ENCODE peak calls at places on chromosomes 5 and 9, in six cellular contexts. E is endodermal cell; H is OCI-LY7; Y is mammary epithelial cell; R is fibroblast of lung; C is naive thymus-derived CD4-positive, alpha-beta T cell. D is an unnamed sample.

GRCh38 chr5:124706729-124707361 is 39.6 kb downstream of the ZNF608 start:
- DNase-seq in E (peak), H (peak), Y (no peak), R (peak), C (no peak), D (no peak)

GRCh38 chr5:143807401-143807800 is 4.6 kb upstream of the HMHB1 start:
- DNase-seq in E (no peak), H (no peak), Y (no peak), R (no peak), C (no peak), D (no peak)

GRCh38 chr9:75903785-75904360 is 13.4 kb downstream of the PCSK5 start:
- DNase-seq in E (no peak), H (no peak), Y (peak), R (peak), C (no peak), D (no peak)

GRCh38 chr9:124139001-124139400 is 118.7 kb upstream of the NEK6 start:
- DNase-seq in E (no peak), H (no peak), Y (no peak), R (peak), C (no peak), D (no peak)

GRCh38 chr5:139904566-139905400 is 109.2 kb downstream of the PSD2 start:
- DNase-seq in E (peak), H (no peak), Y (no peak), R (no peak), C (no peak), D (no peak)

GRCh38 chr9:110173322-110173642 is 34.7 kb downstream of the C9orf152 start:
- DNase-seq in E (no peak), H (no peak), Y (no peak), R (no peak), C (no peak), D (no peak)

GRCh38 chr5:145981612-145982571 is 45.5 kb downstream of the SH3RF2 start:
- DNase-seq in E (no peak), H (no peak), Y (peak), R (peak), C (no peak), D (no peak)

GRCh38 chr9:32590898-32591297 is 17.9 kb upstream of the NDUFB6 start:
- DNase-seq in E (no peak), H (no peak), Y (peak), R (peak), C (no peak), D (no peak)

GRCh38 chr5:171692106-171692505 is 93.5 kb upstream of the SMIM23 start:
- DNase-seq in E (no peak), H (no peak), Y (no peak), R (no peak), C (no peak), D (no peak)

GRCh38 chr5:74389531-74390305 is 250.8 kb downstream of the ENC1 start:
- DNase-seq in E (no peak), H (no peak), Y (peak), R (no peak), C (no peak), D (no peak)

GRCh38 chr5:55903121-55903701 is 52.1 kb downstream of the IL31RA start:
- DNase-seq in E (no peak), H (no peak), Y (peak), R (peak), C (peak), D (no peak)

GRCh38 chr5:122390107-122390506 is 78.1 kb downstream of the SNCAIP start:
- DNase-seq in E (no peak), H (no peak), Y (no peak), R (no peak), C (no peak), D (no peak)
- H3K27ac ChIP-seq in E (no peak), H (no peak), Y (no peak), R (no peak), C (no peak), D (no peak)

DNA sequence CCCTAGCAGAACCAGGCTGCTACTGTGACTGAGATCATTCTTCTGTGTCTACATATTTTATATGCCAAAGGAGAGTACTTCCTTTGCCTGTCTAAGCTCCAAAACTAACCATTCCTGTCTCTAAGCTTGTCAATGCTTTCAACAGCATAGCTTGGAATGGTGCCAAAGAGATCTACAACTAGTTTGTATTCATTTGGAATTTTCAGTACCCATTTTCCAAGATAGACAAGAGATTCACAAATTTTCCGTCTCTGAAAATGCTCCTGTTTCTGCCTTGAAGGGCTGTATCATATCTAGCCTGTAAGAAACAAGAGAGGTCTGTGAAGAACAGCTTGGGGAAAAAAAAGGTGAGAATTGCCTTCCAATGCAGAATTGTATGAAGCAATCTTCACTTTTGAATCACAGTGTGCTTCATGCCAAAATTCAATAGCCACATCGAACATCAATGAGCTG is 334.4 kb upstream of the ACTBL2 start:
- DNase-seq in E (no peak), H (no peak), Y (peak), R (peak), C (no peak), D (no peak)
- H3K27ac ChIP-seq in E (no peak), H (no peak), Y (peak), R (peak), C (no peak), D (no peak)

GRCh38 chr5:36596756-36597155 is 9.7 kb upstream of the SLC1A3 start:
- DNase-seq in E (no peak), H (no peak), Y (no peak), R (no peak), C (no peak), D (no peak)

GRCh38 chr5:36602711-36603321 is 3.6 kb upstream of the SLC1A3 start:
- DNase-seq in E (peak), H (no peak), Y (no peak), R (no peak), C (no peak), D (no peak)

GRCh38 chr5:36600847-36601527 is 5.4 kb upstream of the SLC1A3 start:
- DNase-seq in E (no peak), H (no peak), Y (no peak), R (peak), C (no peak), D (no peak)

GRCh38 chr5:36596247-36596646 is 10.2 kb upstream of the SLC1A3 start:
- DNase-seq in E (no peak), H (no peak), Y (no peak), R (no peak), C (no peak), D (no peak)

GRCh38 chr5:36599986-36600779 is 6.2 kb upstream of the SLC1A3 start:
- DNase-seq in E (no peak), H (no peak), Y (peak), R (peak), C (no peak), D (no peak)
- H3K27ac ChIP-seq in E (no peak), H (no peak), Y (no peak), R (no peak), C (no peak), D (peak)

GRCh38 chr9:127829205-127829935 is 25.1 kb downstream of the ENG start:
- DNase-seq in E (peak), H (no peak), Y (no peak), R (no peak), C (no peak), D (no peak)

GRCh38 chr9:127826253-127826913 is 23.7 kb downstream of the FPGS start:
- DNase-seq in E (peak), H (no peak), Y (no peak), R (no peak), C (no peak), D (no peak)

GRCh38 chr9:127825319-127826051 is 22.8 kb downstream of the FPGS start:
- DNase-seq in E (peak), H (peak), Y (no peak), R (no peak), C (no peak), D (no peak)

GRCh38 chr9:127832248-127832647 is 22.2 kb downstream of the ENG start:
- DNase-seq in E (peak), H (no peak), Y (no peak), R (peak), C (no peak), D (no peak)

DNA sequence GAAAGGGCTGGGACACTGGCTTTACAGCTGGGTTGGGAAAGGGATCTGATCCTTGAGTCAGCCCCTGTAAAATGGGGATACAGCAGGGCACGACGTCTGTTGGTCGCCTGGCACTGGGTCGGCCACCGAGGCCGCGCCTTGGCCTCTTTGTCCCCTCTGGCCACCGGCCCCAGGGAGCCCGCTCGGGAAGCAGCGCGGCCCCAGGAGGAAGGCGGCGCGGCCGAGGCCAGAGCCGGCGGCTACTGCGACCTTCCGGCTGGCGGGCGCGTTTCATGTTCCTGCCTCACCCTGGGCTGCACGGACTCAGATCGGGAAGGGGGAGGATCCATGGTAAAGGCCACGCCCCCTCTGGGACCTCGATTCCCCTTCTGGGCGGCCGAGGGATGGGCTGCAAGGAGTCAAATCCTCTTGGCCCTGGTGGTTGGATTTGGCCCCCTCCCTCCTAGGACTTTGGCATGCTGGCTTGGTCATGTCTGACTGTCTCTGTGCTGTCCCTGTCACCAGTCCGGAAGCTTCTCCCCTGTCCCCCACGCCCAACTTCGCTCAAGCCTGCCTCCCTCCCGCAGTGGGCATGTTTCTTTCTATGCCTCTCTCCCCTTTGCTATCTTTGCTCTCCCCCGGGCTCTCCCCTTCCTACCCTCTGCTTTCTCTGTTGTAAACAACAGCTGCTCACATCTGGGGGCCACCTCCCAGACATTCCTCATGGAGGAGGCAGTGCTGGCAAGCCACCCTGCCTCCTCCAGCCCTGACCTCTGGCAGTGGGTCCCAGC is 25.8 kb downstream of the FPGS start:
- DNase-seq in E (peak), H (no peak), Y (no peak), R (peak), C (no peak), D (peak)
- H3K27ac ChIP-seq in E (no peak), H (no peak), Y (no peak), R (peak), C (no peak), D (peak)

DNA sequence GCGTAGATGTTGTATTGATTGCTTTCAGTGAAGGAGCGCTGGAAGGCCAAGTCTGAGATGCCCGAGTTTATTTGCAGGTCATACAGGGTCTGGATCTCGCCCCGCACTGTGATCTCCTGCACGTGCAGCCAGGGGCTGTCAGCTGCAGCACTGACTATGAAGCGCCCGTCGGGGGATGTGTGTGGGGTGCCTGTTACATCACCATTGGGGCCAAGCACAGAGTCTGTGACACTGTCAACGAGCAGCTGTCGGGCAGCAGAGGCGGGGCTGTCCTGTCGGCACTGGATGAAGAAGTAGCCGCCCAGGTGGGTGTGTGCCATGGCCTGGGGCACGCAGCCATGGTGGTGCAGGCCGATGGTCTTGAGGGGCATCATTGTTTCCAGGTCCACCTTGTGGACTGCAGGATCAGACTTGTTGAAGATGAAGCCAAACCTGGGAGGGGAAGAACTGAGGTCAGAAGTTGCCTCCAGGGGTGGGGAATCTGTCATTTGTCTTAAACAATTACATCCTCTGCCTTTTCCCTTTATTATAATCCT is 147.6 kb downstream of the HSPA4 start:
- DNase-seq in E (no peak), H (no peak), Y (no peak), R (no peak), C (no peak), D (no peak)
- H3K27ac ChIP-seq in E (no peak), H (no peak), Y (no peak), R (no peak), C (no peak), D (no peak)